ENCODE peak calls at places on chromosomes 3 and 15, in six cellular contexts. I is activated naive CD8-positive, alpha-beta T cell treated with anti-CD3 and anti-CD28 coated beads, Interleukin-2, amount 50 U/mL, for 24 hours; B is aorta; Z is NCI-H345; E is non-pigmented ciliary epithelial cell; W is occipital lobe. N is an unnamed sample.

GRCh38 chr3:15653326-15653725 is 51.8 kb downstream of the BTD start:
- DNase-seq in W (no peak), B (no peak), Z (no peak), I (no peak), E (no peak), N (no peak)

GRCh38 chr3:13580256-13581023 is 31.5 kb downstream of the FBLN2 start:
- DNase-seq in B (peak), E (no peak), I (no peak), W (no peak), Z (no peak), N (no peak)

GRCh38 chr3:73621388-73621787 is 3.4 kb downstream of the PDZRN3 start:
- DNase-seq in E (no peak), Z (no peak), B (no peak), I (no peak), W (no peak), N (no peak)

GRCh38 chr3:46059432-46059831 is 32.1 kb upstream of the XCR1 start:
- DNase-seq in E (no peak), I (no peak), W (no peak), Z (no peak), B (no peak), N (no peak)

GRCh38 chr3:24678441-24678865 is 183.8 kb upstream of the THRB start:
- DNase-seq in W (no peak), Z (no peak), I (peak), B (no peak), E (peak), N (no peak)

GRCh38 chr3:169218314-169218983 is 445.1 kb downstream of the MECOM start:
- DNase-seq in E (peak), Z (no peak), I (no peak), B (no peak), W (no peak), N (peak)

GRCh38 chr3:80785475-80785874 is 976.0 kb downstream of the GBE1 start:
- DNase-seq in E (no peak), W (no peak), B (no peak), Z (no peak), I (no peak), N (no peak)

GRCh38 chr3:6551165-6551564 is 309.8 kb upstream of the GRM7 start:
- DNase-seq in Z (no peak), W (no peak), B (no peak), I (no peak), E (no peak), N (no peak)

GRCh38 chr15:92645051-92645631 is 10.4 kb downstream of the FAM174B start:
- DNase-seq in Z (no peak), E (no peak), W (no peak), I (no peak), B (no peak), N (peak)

GRCh38 chr3:58177747-58178527 is 32.8 kb downstream of the DNASE1L3 start:
- DNase-seq in I (peak), W (peak), Z (peak), E (no peak), B (peak), N (peak)

GRCh38 chr3:184656991-184657669 is 54.7 kb downstream of the MAGEF1 start:
- DNase-seq in E (peak), Z (peak), W (no peak), I (peak), B (no peak), N (no peak)

GRCh38 chr15:57321485-57321884 is 54.8 kb upstream of the CGNL1 start:
- DNase-seq in Z (no peak), B (no peak), W (no peak), I (no peak), E (no peak), N (no peak)

GRCh38 chr15:63991706-63992105 is 54.6 kb downstream of the DAPK2 start:
- DNase-seq in I (no peak), W (no peak), B (no peak), Z (no peak), E (no peak), N (no peak)

GRCh38 chr15:77733579-77734300 is 101.0 kb upstream of the LINGO1 start:
- DNase-seq in Z (no peak), W (no peak), I (no peak), E (no peak), B (no peak), N (no peak)

GRCh38 chr3:193507566-193507965 is 47.1 kb downstream of the ATP13A4 start:
- DNase-seq in Z (no peak), W (no peak), E (no peak), B (no peak), I (no peak), N (no peak)

GRCh38 chr15:91887321-91887720 is 33.8 kb downstream of the SLCO3A1 start:
- DNase-seq in W (peak), Z (no peak), E (no peak), B (no peak), I (no peak), N (no peak)

GRCh38 chr3:50364573-50365079 is 5.3 kb upstream of the TMEM115 start:
- DNase-seq in I (no peak), B (peak), E (no peak), W (no peak), Z (no peak), N (no peak)

GRCh38 chr3:12890610-12891390 is 49.4 kb upstream of the RPL32 start:
- DNase-seq in E (no peak), I (no peak), B (no peak), W (no peak), Z (no peak), N (no peak)

GRCh38 chr3:99720985-99721632 is 82.7 kb downstream of the COL8A1 start:
- DNase-seq in E (no peak), I (no peak), Z (peak), B (peak), W (no peak), N (no peak)

GRCh38 chr15:73752817-73753214 is 335 bp downstream of the INSYN1 start:
- DNase-seq in Z (no peak), E (no peak), B (no peak), W (no peak), I (no peak), N (no peak)

GRCh38 chr3:186826978-186827857 is 15.3 kb upstream of the ADIPOQ start:
- DNase-seq in E (no peak), I (peak), W (peak), Z (peak), B (peak), N (peak)

GRCh38 chr3:61637088-61638051 is 76.0 kb downstream of the PTPRG start:
- DNase-seq in B (no peak), Z (no peak), I (no peak), E (no peak), W (no peak), N (no peak)

GRCh38 chr15:99618941-99619411 is 53.2 kb downstream of the MEF2A start:
- DNase-seq in W (no peak), I (no peak), Z (no peak), E (no peak), B (no peak), N (no peak)

GRCh38 chr15:49152552-49153337 is 2.7 kb downstream of the COPS2 start:
- DNase-seq in Z (no peak), I (no peak), W (no peak), B (no peak), E (no peak), N (no peak)

GRCh38 chr3:171556574-171557145 is 96.5 kb upstream of the TNIK start:
- DNase-seq in W (no peak), Z (no peak), I (no peak), B (no peak), E (no peak), N (no peak)